ENCODE peak calls at places on chromosomes 13 and 19, in nine cellular contexts. L, Y, T, Z, M, F, Q, J and W are unnamed samples.

GRCh38 chr19:1130801-1131717 is 27.3 kb downstream of the GPX4 start:
- DNase-seq in L (no peak), T (no peak), Q (no peak), Z (no peak), M (no peak), Y (no peak), J (no peak), F (no peak), W (no peak)

GRCh38 chr13:77751513-77752456 is 54.3 kb downstream of the SLAIN1 start:
- DNase-seq in Z (peak; percentile 7), Q (peak; percentile 44), L (peak; percentile 55), T (peak; percentile 73), M (peak; percentile 62), F (no peak), Y (peak; percentile 18), J (peak; percentile 65), W (peak; percentile 48)

GRCh38 chr19:5827891-5828660 is 11.4 kb downstream of the FUT6 start:
- DNase-seq in Y (peak; percentile 94), T (peak; percentile 98), F (peak; percentile 96), L (no peak), M (peak; percentile 93), Q (peak; percentile 98), Z (peak; percentile 92), J (peak; percentile 35), W (peak; percentile 88)

GRCh38 chr19:44587863-44588752 is 25.3 kb upstream of the IGSF23 start:
- DNase-seq in T (peak; percentile 38), Z (no peak), M (peak; percentile 93), J (no peak), F (no peak), L (peak; percentile 63), Y (no peak), Q (no peak), W (no peak)

GRCh38 chr19:39186391-39186790 is 10.4 kb upstream of the NCCRP1 start:
- DNase-seq in J (no peak), F (no peak), L (no peak), Z (no peak), T (no peak), Y (no peak), Q (no peak), M (no peak), W (no peak)

GRCh38 chr19:45406957-45407375 is 522 bp downstream of the POLR1G start:
- DNase-seq in M (no peak), L (no peak), Q (no peak), Z (no peak), J (no peak), F (no peak), T (no peak), Y (no peak), W (no peak)

GRCh38 chr19:17415107-17415506 is 4.7 kb upstream of the MVB12A start:
- DNase-seq in Q (no peak), Y (no peak), T (no peak), F (no peak), M (no peak), L (no peak), J (no peak), Z (no peak), W (no peak)

GRCh38 chr19:45404557-45405434 is at the start of gene PPP1R13L:
- DNase-seq in F (no peak), Z (peak; percentile 79), Y (peak; percentile 94), M (peak; percentile 87), Q (peak; percentile 83), J (peak; percentile 44), L (peak; percentile 95), T (no peak), W (peak; percentile 89)

GRCh38 chr13:79435549-79435948 is 29.5 kb upstream of the RBM26 start:
- DNase-seq in J (no peak), M (peak; percentile 48), T (no peak), L (no peak), Q (no peak), Z (no peak), Y (no peak), F (no peak), W (no peak)

GRCh38 chr13:33997574-33997973 is 179.6 kb downstream of the RFC3 start:
- DNase-seq in F (no peak), M (no peak), T (no peak), J (no peak), Z (no peak), Q (peak; percentile 34), Y (no peak), L (no peak), W (peak; percentile 9)